ENCODE peak calls at places on chromosome 16, in six cellular contexts. B, F, Y, A, O and G are unnamed samples.

GRCh38 chr16:19344224-19344801 is 58.8 kb downstream of the CLEC19A start:
- DNase-seq in Y (no peak), F (no peak), B (no peak), A (peak; percentile 30), O (no peak), G (no peak)

GRCh38 chr16:81136331-81137011 is 40.3 kb upstream of the GCSH start:
- DNase-seq in B (no peak), A (no peak), O (no peak), Y (no peak), F (no peak), G (no peak)

GRCh38 chr16:55760665-55761035 is 72.2 kb downstream of the CES1 start:
- DNase-seq in B (no peak), A (no peak), F (no peak), Y (peak; percentile 9), O (no peak), G (no peak)

GRCh38 chr16:59878479-59878878 is 1144.4 kb upstream of the GOT2 start:
- DNase-seq in O (peak; percentile 15), B (peak; percentile 66), A (no peak), F (no peak), Y (peak; percentile 30), G (no peak)

GRCh38 chr16:28130099-28131088 is 66.9 kb upstream of the GSG1L start:
- DNase-seq in F (peak; percentile 14), B (no peak), Y (peak; percentile 60), O (no peak), A (peak; percentile 53), G (no peak)

GRCh38 chr16:89402962-89403361 is 87.4 kb downstream of the ANKRD11 start:
- DNase-seq in B (no peak), F (no peak), O (no peak), Y (no peak), A (no peak), G (no peak)

GRCh38 chr16:68475071-68475470 is 26.8 kb upstream of the SMPD3 start:
- DNase-seq in Y (no peak), F (no peak), O (no peak), A (no peak), B (peak; percentile 67), G (no peak)

GRCh38 chr16:89545831-89546574 is 14.5 kb upstream of the RPL13 start:
- DNase-seq in F (no peak), O (peak; percentile 79), A (no peak), B (no peak), Y (no peak), G (no peak)

GRCh38 chr16:24698314-24698713 is 31.1 kb upstream of the TNRC6A start:
- DNase-seq in A (no peak), B (no peak), Y (no peak), O (no peak), F (no peak), G (no peak)

GRCh38 chr16:14309906-14310305 is 238.8 kb downstream of the MRTFB start:
- DNase-seq in F (no peak), B (peak; percentile 68), O (no peak), A (no peak), Y (peak; percentile 95), G (no peak)

DNA sequence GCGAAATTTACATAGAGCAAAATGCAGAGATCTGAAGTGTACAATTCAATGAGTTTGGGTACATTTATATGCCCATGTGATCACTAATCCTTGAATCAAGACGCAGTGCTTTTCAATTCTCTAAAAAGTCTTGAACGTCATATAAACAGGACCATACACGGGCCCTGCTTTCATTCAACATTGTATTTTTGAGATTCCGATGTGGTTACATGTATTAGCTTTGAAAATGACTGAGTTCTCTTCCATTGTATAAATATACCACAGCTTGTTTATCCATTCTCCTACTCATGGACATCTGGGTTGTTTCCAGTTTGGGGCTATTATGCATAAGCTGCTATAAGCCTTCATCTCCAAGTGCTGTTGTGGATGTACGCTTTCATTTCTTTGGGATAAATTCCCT is 45.5 kb downstream of the ZCCHC14 start:
- DNase-seq in O (no peak), Y (no peak), B (no peak), F (no peak), A (no peak), G (no peak)
- TF ChIP-seq EZH2phosphoT487 in O (no peak), Y (no peak), B (no peak), F (no peak), A (no peak), G (no peak)

GRCh38 chr16:67199011-67199807 is at the start of gene ELMO3:
- DNase-seq in B (no peak), O (peak; percentile 82), F (peak; percentile 89), A (peak; percentile 87), Y (peak; percentile 35), G (no peak)

GRCh38 chr16:67196881-67197280 is 2.0 kb upstream of the ELMO3 start:
- DNase-seq in A (no peak), Y (no peak), B (no peak), O (no peak), F (no peak), G (no peak)

GRCh38 chr16:67199808-67200198 is 872 bp downstream of the ELMO3 start:
- DNase-seq in A (peak; percentile 61), O (no peak), F (peak; percentile 82), B (no peak), Y (no peak), G (no peak)

GRCh38 chr16:67197704-67198103 is 1.2 kb upstream of the ELMO3 start:
- DNase-seq in Y (no peak), A (no peak), F (no peak), O (no peak), B (no peak), G (no peak)

DNA sequence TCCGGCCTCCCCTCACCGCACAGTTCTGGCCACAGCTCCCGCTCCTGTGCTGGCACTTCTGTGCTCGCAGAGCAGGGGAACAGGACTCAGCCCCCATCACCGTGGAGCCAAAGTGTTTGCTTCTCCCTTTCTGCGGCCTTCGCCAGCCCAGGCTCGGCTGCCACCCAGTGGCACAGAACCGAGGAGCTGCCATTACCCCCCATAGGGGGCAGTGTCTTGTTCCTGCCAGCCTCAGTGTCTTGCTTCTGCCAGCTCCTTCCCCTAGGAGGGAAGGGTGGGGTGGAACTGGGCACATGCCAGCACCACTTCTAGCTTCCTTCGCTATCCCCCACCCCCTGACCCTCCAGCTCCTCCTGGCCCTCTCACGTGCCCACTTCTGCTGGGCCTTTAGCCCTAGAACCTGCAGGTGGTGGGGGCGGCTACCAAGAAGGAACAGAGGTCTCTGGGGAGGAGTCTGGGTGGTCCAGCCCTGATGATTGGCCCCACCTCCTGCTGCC is 645 bp upstream of the ELMO3 start:
- DNase-seq in A (peak; percentile 53), Y (peak; percentile 65), B (peak; percentile 30), O (no peak), F (peak; percentile 68), G (peak; percentile 64)
- TF ChIP-seq EZH2phosphoT487 in A (no peak), Y (no peak), B (no peak), O (no peak), F (no peak), G (no peak)

GRCh38 chr16:88284101-88284500 is 98.7 kb upstream of the ZNF469 start:
- DNase-seq in B (no peak), Y (no peak), O (no peak), A (no peak), F (no peak), G (no peak)
- TF ChIP-seq EZH2phosphoT487 in B (no peak), Y (no peak), O (no peak), A (no peak), F (no peak), G (no peak)

GRCh38 chr16:50306287-50306686 is 39.9 kb downstream of the ADCY7 start:
- DNase-seq in B (no peak), A (no peak), O (no peak), F (no peak), Y (no peak), G (no peak)
- TF ChIP-seq EZH2phosphoT487 in B (no peak), A (no peak), O (no peak), F (no peak), Y (no peak), G (no peak)

GRCh38 chr16:4386951-4387565 is 15.4 kb downstream of the VASN start:
- DNase-seq in A (no peak), O (no peak), F (no peak), Y (peak; percentile 57), B (no peak), G (no peak)
- TF ChIP-seq EZH2phosphoT487 in A (no peak), O (no peak), F (no peak), Y (no peak), B (no peak), G (no peak)